ENCODE peak calls at places on chromosomes 13 and 19, in eight cellular contexts. J is pulmonary artery endothelial cell, I is nephron progenitor cell, M is T follicular helper cell, C is T-helper 17 cell, K is AG04450, G is posterior cingulate gyrus, P is NCI-H2081 treated with DMSO at 0.1 percent for 48 hours. D is an unnamed sample.

GRCh38 chr19:1566392-1567115 is 1.6 kb downstream of the MEX3D start:
- DNase-seq in M (no peak), J (peak), C (no peak), G (peak), I (peak), K (peak), P (no peak), D (peak)

GRCh38 chr13:64223016-64223415 is 2807.4 kb upstream of the PCDH20 start:
- DNase-seq in M (no peak), P (no peak), K (no peak), G (no peak), C (no peak), I (no peak), J (no peak), D (no peak)

GRCh38 chr13:97266328-97266727 is 44.2 kb downstream of the MBNL2 start:
- DNase-seq in K (no peak), J (no peak), C (no peak), G (no peak), P (no peak), I (no peak), M (no peak), D (no peak)

GRCh38 chr13:111216166-111216960 is 101.3 kb downstream of the ARHGEF7 start:
- DNase-seq in K (no peak), P (no peak), G (no peak), I (peak), M (peak), C (peak), J (no peak), D (no peak)

GRCh38 chr19:53424968-53425597 is 6.7 kb upstream of the ZNF761 start:
- DNase-seq in J (peak), G (peak), M (peak), C (peak), I (peak), K (peak), P (no peak), D (peak)

GRCh38 chr19:18610245-18610555 is 2.5 kb upstream of the TMEM59L start:
- DNase-seq in G (no peak), C (no peak), K (no peak), M (no peak), J (no peak), P (no peak), I (no peak), D (no peak)

GRCh38 chr13:42275506-42275905 is 3.6 kb downstream of the AKAP11 start:
- DNase-seq in J (no peak), C (no peak), M (no peak), G (no peak), K (no peak), I (no peak), P (no peak), D (no peak)

GRCh38 chr13:83881917-83882625 is at the start of gene SLITRK1:
- DNase-seq in J (no peak), I (peak), K (peak), G (peak), M (no peak), C (peak), P (no peak), D (peak)

GRCh38 chr13:94362411-94362909 is 117.0 kb downstream of the DCT start:
- DNase-seq in C (peak), J (peak), G (peak), P (no peak), K (peak), M (peak), I (peak), D (no peak)

GRCh38 chr19:7004313-7004931 is 16.8 kb downstream of the MBD3L2B start:
- DNase-seq in J (no peak), M (no peak), P (no peak), I (peak), G (no peak), K (no peak), C (no peak), D (no peak)

GRCh38 chr19:47012620-47013019 is 7.0 kb upstream of the NPAS1 start:
- DNase-seq in C (no peak), J (no peak), K (no peak), I (no peak), G (no peak), M (no peak), P (no peak), D (no peak)

GRCh38 chr13:51632643-51633357 is 48.5 kb downstream of the WDFY2 start:
- DNase-seq in M (no peak), P (no peak), K (no peak), C (no peak), J (no peak), I (no peak), G (peak), D (peak)

GRCh38 chr13:110014719-110015118 is 228.3 kb upstream of the IRS2 start:
- DNase-seq in G (no peak), K (no peak), P (peak), M (no peak), C (no peak), J (no peak), I (no peak), D (no peak)

D was measured in anterior cingulate cortex.